ENCODE peak calls at places on chromosome 5, in seven cellular contexts. W, U, E, C, H, X and R are unnamed samples.

GRCh38 chr5:136032564-136032963 is 3.8 kb downstream of the TGFBI start:
- DNase-seq in U (no peak), H (no peak), W (no peak), E (no peak), C (peak), X (no peak), R (no peak)

GRCh38 chr5:169099801-169100734 is 200.9 kb downstream of the SLIT3 start:
- DNase-seq in E (no peak), W (no peak), C (no peak), X (no peak), H (no peak), U (no peak), R (no peak)

GRCh38 chr5:124745367-124746251 is 830 bp downstream of the ZNF608 start:
- DNase-seq in U (no peak), X (no peak), E (no peak), W (peak), H (no peak), C (peak), R (no peak)

GRCh38 chr5:68848086-68848485 is 245.7 kb upstream of the SLC30A5 start:
- DNase-seq in E (no peak), U (no peak), X (no peak), C (peak), W (no peak), H (no peak), R (no peak)

GRCh38 chr5:96699186-96699820 is 37.1 kb downstream of the CAST start:
- DNase-seq in U (no peak), C (peak), X (no peak), W (peak), E (peak), H (no peak), R (no peak)

GRCh38 chr5:16679863-16680262 is 63.1 kb upstream of the RETREG1 start:
- DNase-seq in C (no peak), U (no peak), H (no peak), E (peak), W (peak), X (no peak), R (no peak)

GRCh38 chr5:134649163-134649916 is 755 bp downstream of the SEC24A start:
- DNase-seq in U (no peak), C (peak), H (no peak), X (peak), W (no peak), E (peak), R (no peak)

GRCh38 chr5:35316611-35317307 is 86.5 kb upstream of the PRLR start:
- DNase-seq in W (no peak), U (no peak), C (no peak), H (no peak), E (peak), X (no peak), R (no peak)

GRCh38 chr5:139869042-139869790 is 73.6 kb downstream of the PSD2 start:
- DNase-seq in W (no peak), C (no peak), H (no peak), U (no peak), X (no peak), E (no peak), R (no peak)

GRCh38 chr5:65047948-65048690 is 279.4 kb downstream of the CWC27 start:
- DNase-seq in E (no peak), C (no peak), U (no peak), X (no peak), H (no peak), W (no peak), R (no peak)